ENCODE peak calls at places on chromosomes 7 and 10, in five cellular contexts. J is WTC11, F is HepG2, G is H1, E is K562. V is an unnamed sample.

GRCh38 chr10:12617205-12618175 is 268.1 kb downstream of the CAMK1D start:
- DNase-seq in J (no peak), F (no peak), G (no peak), E (no peak), V (peak; percentile 45)

GRCh38 chr7:50564630-50565558 is at the start of gene DDC:
- DNase-seq in J (no peak), F (peak; percentile 81), G (no peak), E (no peak), V (no peak)

GRCh38 chr7:95881597-95881996 is 109.2 kb downstream of the DYNC1I1 start:
- DNase-seq in J (no peak), F (no peak), G (no peak), E (no peak), V (no peak)

GRCh38 chr7:41508755-41509154 is 194.1 kb downstream of the INHBA start:
- DNase-seq in J (no peak), F (no peak), G (no peak), E (no peak), V (no peak)

GRCh38 chr7:156950381-156950858 is 908 bp downstream of the NOM1 start:
- DNase-seq in J (no peak), F (no peak), G (no peak), E (no peak), V (no peak)

GRCh38 chr7:41579961-41580935 is 122.6 kb downstream of the INHBA start:
- DNase-seq in J (no peak), F (no peak), G (no peak), E (no peak), V (no peak)

GRCh38 chr10:93757766-93758509 is at the start of gene LGI1:
- DNase-seq in J (no peak), F (no peak), G (no peak), E (no peak), V (no peak)

GRCh38 chr7:78924581-78924980 is 528.9 kb downstream of the MAGI2 start:
- DNase-seq in J (no peak), F (no peak), G (no peak), E (no peak), V (no peak)

GRCh38 chr7:45894665-45895062 is 6.4 kb downstream of the IGFBP1 start:
- DNase-seq in J (no peak), F (no peak), G (no peak), E (no peak), V (no peak)

GRCh38 chr10:3886666-3887251 is 101.8 kb upstream of the KLF6 start:
- DNase-seq in J (no peak), F (peak; percentile 90), G (no peak), E (no peak), V (no peak)

GRCh38 chr10:86659161-86659691 is 4.9 kb downstream of the OPN4 start:
- DNase-seq in J (peak; percentile 7), F (no peak), G (no peak), E (no peak), V (no peak)

GRCh38 chr10:70832236-70832635 is 16.5 kb downstream of the SGPL1 start:
- DNase-seq in J (no peak), F (no peak), G (no peak), E (no peak), V (no peak)

GRCh38 chr10:70834448-70835151 is 18.9 kb downstream of the SGPL1 start:
- DNase-seq in J (no peak), F (peak; percentile 73), G (no peak), E (no peak), V (no peak)

GRCh38 chr10:70830185-70830584 is 14.4 kb downstream of the SGPL1 start:
- DNase-seq in J (no peak), F (no peak), G (no peak), E (no peak), V (no peak)

GRCh38 chr10:70835895-70836294 is 20.1 kb downstream of the SGPL1 start:
- DNase-seq in J (no peak), F (peak; percentile 76), G (no peak), E (no peak), V (no peak)

DNA sequence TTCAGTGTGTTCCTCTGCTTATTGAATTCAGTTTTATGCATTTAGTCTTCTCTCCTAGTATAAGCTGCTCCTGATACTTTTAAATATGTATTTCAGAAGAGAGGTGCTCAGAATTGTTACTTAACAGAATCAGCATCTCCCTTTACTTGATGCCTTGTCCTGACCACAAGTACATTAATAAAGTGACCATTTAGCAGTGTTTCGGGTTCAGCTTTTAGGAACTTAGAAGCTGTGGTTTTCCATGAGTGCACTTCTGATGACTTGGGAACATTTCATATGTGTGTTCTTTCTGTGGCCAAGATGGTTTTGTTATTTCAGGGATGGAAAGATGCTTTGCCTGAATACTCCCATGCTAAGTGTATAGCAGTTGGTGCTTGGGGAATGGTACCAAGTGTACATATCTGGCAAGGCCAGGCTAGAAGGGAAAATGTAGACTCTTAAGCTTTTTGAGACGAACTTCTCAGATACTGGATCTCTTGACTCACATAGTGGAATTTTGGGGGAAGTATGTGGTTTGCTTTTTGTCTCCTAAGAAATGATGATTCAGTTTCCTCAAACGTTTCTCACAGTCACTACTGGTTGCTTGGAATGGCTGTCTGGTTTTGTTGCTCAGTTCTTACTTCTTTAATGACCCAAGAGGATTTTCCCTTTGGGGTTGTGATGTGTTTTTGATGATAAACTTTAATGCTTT is 17.2 kb downstream of the SGPL1 start:
- DNase-seq in J (no peak), F (no peak), G (no peak), E (no peak), V (no peak)
- TF ChIP-seq ATF2 in J (no peak), F (no peak), G (no peak), E (no peak), V (no peak)

DNA sequence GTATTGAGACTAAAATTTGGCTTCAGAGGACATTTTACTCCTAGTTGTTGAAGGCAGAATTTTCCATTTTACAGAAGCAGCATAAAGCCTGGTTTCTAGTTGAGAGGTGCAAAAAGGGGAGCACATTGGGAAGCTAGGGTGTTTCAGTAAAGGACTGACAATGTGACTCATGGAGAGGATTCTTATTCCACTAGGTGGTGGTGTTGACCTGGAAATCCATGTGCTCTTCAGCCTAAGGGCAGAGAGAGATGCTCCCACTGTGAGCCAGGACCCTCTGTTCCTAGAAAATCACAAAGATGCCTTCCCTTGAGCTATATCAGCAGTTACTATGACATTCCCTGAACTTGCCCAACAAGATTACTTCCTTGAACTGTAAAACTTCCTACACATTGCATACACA is 687.8 kb downstream of the IPMK start:
- DNase-seq in J (peak; percentile 36), F (peak; percentile 46), G (peak; percentile 21), E (no peak), V (no peak)
- TF ChIP-seq ATF2 in J (no peak), F (no peak), G (no peak), E (no peak), V (no peak)

GRCh38 chr10:35300063-35300699 is 36.1 kb upstream of the CCNY start:
- DNase-seq in J (no peak), F (no peak), G (peak; percentile 5), E (peak; percentile 37), V (peak; percentile 51)
- TF ChIP-seq ATF2 in J (no peak), F (no peak), G (no peak), E (no peak), V (no peak)

GRCh38 chr10:46998192-46998591 is 87.0 kb downstream of the PTPN20 start:
- DNase-seq in J (no peak), F (no peak), G (no peak), E (no peak), V (no peak)
- TF ChIP-seq ATF2 in J (no peak), F (no peak), G (no peak), E (no peak), V (no peak)

GRCh38 chr7:133859871-133860427 is 267.2 kb upstream of the LRGUK start:
- DNase-seq in J (no peak), F (no peak), G (no peak), E (no peak), V (no peak)

GRCh38 chr7:133859191-133859590 is 267.9 kb upstream of the LRGUK start:
- DNase-seq in J (no peak), F (no peak), G (peak; percentile 21), E (no peak), V (no peak)

GRCh38 chr7:133861876-133862275 is 265.3 kb upstream of the LRGUK start:
- DNase-seq in J (no peak), F (no peak), G (no peak), E (no peak), V (no peak)

GRCh38 chr7:133858311-133858710 is 268.8 kb upstream of the LRGUK start:
- DNase-seq in J (no peak), F (no peak), G (no peak), E (no peak), V (no peak)

DNA sequence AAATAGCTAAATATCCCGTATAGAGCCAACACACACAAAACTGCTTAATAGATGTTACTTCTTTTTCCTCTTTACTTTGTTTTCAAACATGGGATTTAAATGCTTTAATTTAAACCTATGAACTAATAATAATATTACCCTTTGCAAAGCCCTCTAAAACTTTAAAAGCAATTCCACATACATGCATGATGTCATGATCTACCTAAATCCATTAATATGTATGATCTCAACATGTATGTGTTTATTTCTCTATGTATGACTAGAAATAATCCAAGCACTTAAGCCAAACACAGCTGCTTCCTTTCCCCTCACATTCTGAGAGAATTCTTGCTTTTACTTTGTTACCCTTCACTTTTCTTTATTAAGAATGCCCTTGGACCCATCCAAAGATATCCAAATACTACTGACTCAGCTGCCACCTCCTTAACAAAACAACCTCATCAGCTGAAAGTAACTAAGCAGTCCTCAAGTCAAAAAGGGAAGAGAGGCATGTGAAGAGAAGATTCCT is 266.5 kb upstream of the LRGUK start:
- DNase-seq in J (no peak), F (no peak), G (no peak), E (no peak), V (no peak)
- TF ChIP-seq ATF2 in J (no peak), F (no peak), G (no peak), E (no peak), V (no peak)

GRCh38 chr10:81847675-81848074 is 27.3 kb upstream of the NRG3 start:
- DNase-seq in J (peak; percentile 25), F (no peak), G (no peak), E (no peak), V (no peak)

GRCh38 chr10:81843042-81843441 is 32.0 kb upstream of the NRG3 start:
- DNase-seq in J (no peak), F (no peak), G (no peak), E (no peak), V (no peak)

GRCh38 chr10:81848931-81849330 is 26.1 kb upstream of the NRG3 start:
- DNase-seq in J (no peak), F (no peak), G (no peak), E (no peak), V (no peak)

GRCh38 chr10:81848514-81848913 is 26.5 kb upstream of the NRG3 start:
- DNase-seq in J (no peak), F (no peak), G (no peak), E (no peak), V (no peak)
- TF ChIP-seq ATF2 in J (no peak), F (no peak), G (no peak), E (no peak), V (no peak)